ENCODE peak calls at places on chromosomes 2 and 18, in seven cellular contexts. R, U, S, O, D, I and A are unnamed samples.
A peak's percentile ranks its signal among the peaks of the same experiment; 100 is the strongest.

GRCh38 chr2:203706403-203706802 is at the start of gene CD28:
- DNase-seq in O (no peak), R (peak; percentile 22), U (no peak), I (peak; percentile 95), S (no peak), D (peak; percentile 82), A (no peak)

GRCh38 chr2:125643585-125643984 is 1012.4 kb upstream of the GYPC start:
- DNase-seq in O (no peak), D (no peak), S (no peak), I (no peak), U (no peak), R (no peak), A (no peak)

GRCh38 chr2:197327073-197327775 is 16.6 kb upstream of the ANKRD44 start:
- DNase-seq in U (no peak), I (no peak), D (no peak), S (no peak), R (no peak), O (no peak), A (no peak)

GRCh38 chr2:170847716-170848115 is 31.0 kb downstream of the GAD1 start:
- DNase-seq in S (no peak), I (no peak), R (no peak), O (no peak), U (no peak), D (no peak), A (no peak)

GRCh38 chr2:41886145-41886664 is 161.6 kb upstream of the PKDCC start:
- DNase-seq in U (no peak), S (no peak), I (no peak), D (no peak), O (no peak), R (no peak), A (no peak)

GRCh38 chr18:31197676-31198075 is 35.0 kb upstream of the DSC1 start:
- DNase-seq in I (no peak), O (no peak), U (no peak), D (no peak), R (no peak), S (no peak), A (no peak)

GRCh38 chr2:162123806-162124758 is 28.0 kb downstream of the GCG start:
- DNase-seq in U (peak; percentile 59), R (peak; percentile 60), S (no peak), D (no peak), O (no peak), I (no peak), A (peak; percentile 76)

GRCh38 chr2:231123362-231123898 is 1.4 kb downstream of the HTR2B start:
- DNase-seq in D (no peak), U (no peak), O (no peak), R (no peak), S (no peak), I (no peak), A (no peak)

GRCh38 chr2:37415128-37415817 is 70.8 kb downstream of the QPCT start:
- DNase-seq in R (no peak), I (no peak), U (no peak), S (no peak), O (no peak), D (no peak), A (peak; percentile 62)

GRCh38 chr2:220096406-220096805 is 469.0 kb downstream of the SLC4A3 start:
- DNase-seq in I (no peak), U (no peak), R (no peak), S (no peak), O (no peak), D (no peak), A (no peak)

GRCh38 chr2:38517284-38517683 is 85.4 kb downstream of the HNRNPLL start:
- DNase-seq in R (no peak), U (no peak), I (no peak), O (no peak), S (no peak), D (no peak), A (no peak)

GRCh38 chr2:38516122-38516521 is 86.6 kb downstream of the HNRNPLL start:
- DNase-seq in D (no peak), R (no peak), O (no peak), I (no peak), U (no peak), S (no peak), A (no peak)

GRCh38 chr2:38512211-38512610 is 90.5 kb downstream of the HNRNPLL start:
- DNase-seq in R (no peak), S (no peak), D (no peak), I (no peak), U (no peak), O (no peak), A (no peak)

GRCh38 chr2:38514603-38515154 is 88.0 kb downstream of the HNRNPLL start:
- DNase-seq in D (no peak), R (no peak), O (no peak), S (no peak), U (no peak), I (no peak), A (no peak)

GRCh38 chr2:38515155-38516074 is 87.3 kb downstream of the HNRNPLL start:
- DNase-seq in U (no peak), D (no peak), O (no peak), R (peak; percentile 56), I (no peak), S (peak; percentile 84), A (no peak)
- H3K27ac ChIP-seq in U (no peak overlapping the region), D (no peak overlapping the region), O (peak overlapping the region; percentile 75), R (peak overlapping the region; percentile 76), I (no peak overlapping the region), S (peak overlapping the region; percentile 89), A (no peak overlapping the region)

DNA sequence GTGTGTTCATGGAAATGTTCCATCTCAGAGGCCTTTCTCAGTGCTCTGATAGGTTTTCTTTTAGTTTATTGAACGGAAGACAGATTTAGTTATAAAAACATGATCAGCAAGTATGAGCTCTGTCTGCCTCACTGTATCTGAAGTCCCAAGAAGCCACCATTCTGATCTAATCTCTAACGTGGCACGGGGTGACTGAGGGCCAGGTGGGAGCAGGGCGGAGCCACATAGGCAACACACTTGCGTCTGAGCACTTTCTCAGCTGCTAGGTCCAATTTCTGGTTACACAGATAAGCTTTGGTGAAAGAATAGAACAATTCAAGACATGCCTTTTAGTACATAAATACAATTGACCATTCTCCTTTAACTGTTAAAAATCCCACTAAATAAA is 60.4 kb downstream of the SNTG2 start:
- DNase-seq in O (no peak), S (no peak), R (no peak), I (no peak), U (no peak), D (no peak), A (no peak)
- H3K4me3 ChIP-seq in O (no peak overlapping the region), S (no peak overlapping the region), R (no peak overlapping the region), I (no peak overlapping the region), U (no peak overlapping the region), D (no peak overlapping the region), A (no peak overlapping the region)

DNA sequence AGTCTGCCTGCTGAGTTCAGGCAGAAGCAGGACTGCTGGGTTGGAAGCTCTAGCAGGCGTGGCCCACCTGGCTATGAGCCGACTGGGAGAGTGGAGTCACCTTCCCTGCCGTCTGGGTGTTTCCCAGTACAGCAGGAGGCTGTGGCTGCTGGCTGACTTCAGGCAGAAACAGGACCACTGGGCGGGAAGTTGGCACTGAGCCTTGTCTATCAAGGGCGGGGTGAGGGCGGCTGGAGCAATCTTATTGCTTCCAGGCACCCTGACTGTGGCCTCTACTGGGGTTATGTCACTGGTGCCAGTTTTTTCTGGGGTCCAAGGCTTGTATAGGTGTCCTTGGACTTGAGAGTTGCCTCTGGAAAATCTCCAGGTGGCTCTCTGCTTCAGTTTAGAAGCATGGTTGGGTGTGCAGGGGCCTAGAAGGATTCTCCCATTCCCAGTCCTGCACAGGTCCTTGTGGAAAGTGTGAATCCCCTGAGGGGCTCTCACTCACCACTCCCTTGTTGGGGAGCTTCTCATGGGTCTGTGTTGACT is 30.5 kb downstream of the LTBP1 start:
- DNase-seq in S (no peak), D (no peak), R (no peak), U (no peak), I (no peak), O (peak; percentile 88), A (no peak)
- H3K36me3 ChIP-seq in S (no peaks in the 10 kb centered on the region), D (no peaks in the 10 kb centered on the region), R (no peaks in the 10 kb centered on the region), U (no peaks in the 10 kb centered on the region), I (no peaks in the 10 kb centered on the region), O (no peaks in the 10 kb centered on the region), A (no peaks in the 10 kb centered on the region)

GRCh38 chr18:56641714-56642331 is 3.4 kb upstream of the TXNL1 start:
- DNase-seq in D (no peak), U (no peak), O (no peak), S (no peak), I (no peak), R (no peak), A (no peak)
- H3K27ac ChIP-seq in D (no peak overlapping the region), U (no peak overlapping the region), O (no peak overlapping the region), S (no peak overlapping the region), I (no peak overlapping the region), R (no peak overlapping the region), A (no peak overlapping the region)

GRCh38 chr18:54210463-54210862 is 14.0 kb downstream of the MBD2 start:
- DNase-seq in O (no peak), I (no peak), D (no peak), S (no peak), U (no peak), R (no peak), A (no peak)
- H3K4me3 ChIP-seq in O (no peak overlapping the region), I (no peak overlapping the region), D (peak overlapping the region; percentile 10), S (no peak overlapping the region), U (no peak overlapping the region), R (no peak overlapping the region), A (no peak overlapping the region)

DNA sequence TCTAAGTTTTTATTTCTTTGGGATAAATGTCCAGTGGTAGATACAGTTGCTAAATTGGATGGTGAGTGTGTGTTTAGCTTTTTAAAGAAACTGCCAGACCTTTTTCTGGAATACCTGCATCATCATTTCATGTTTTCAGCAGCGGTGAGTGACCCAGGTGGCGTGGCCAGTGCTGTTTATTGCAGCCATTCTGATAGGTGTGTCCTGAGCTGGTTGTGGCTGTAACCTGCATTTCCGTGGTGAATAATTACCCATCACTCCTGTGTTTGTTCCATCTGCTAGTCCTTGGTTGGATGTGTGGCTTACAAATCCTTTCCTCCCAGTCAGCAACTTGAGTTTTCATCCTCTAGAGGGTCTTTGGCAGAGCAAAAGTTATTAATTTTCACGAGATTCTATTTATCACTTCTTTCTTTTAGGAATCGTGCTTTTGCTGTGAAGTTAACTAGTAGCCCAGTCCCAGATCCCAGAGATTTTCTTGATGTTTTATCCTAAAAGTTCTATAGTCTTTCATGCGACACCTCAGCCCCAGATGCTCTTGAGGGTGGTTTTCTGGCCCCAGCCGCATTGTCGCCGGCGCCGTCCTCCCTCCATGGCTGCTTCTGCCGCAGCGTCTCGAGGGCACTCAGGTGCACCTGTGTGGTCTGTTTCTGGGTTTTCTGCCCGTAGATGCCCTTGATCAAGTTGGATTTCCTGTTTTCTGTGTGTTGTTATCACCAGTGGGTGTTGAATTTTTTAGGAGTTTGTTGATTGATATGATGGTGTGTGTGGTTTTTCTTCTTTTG is 44.9 kb downstream of the CTDP1 start:
- DNase-seq in O (no peak), U (no peak), S (no peak), D (no peak), R (no peak), I (peak; percentile 12), A (no peak)
- H3K36me3 ChIP-seq in O (no peaks in the 10 kb centered on the region), U (peaks cover 28% of the 10 kb centered on the region), S (no peaks in the 10 kb centered on the region), D (peaks cover 85% of the 10 kb centered on the region), R (peaks cover 89% of the 10 kb centered on the region), I (peaks cover 16% of the 10 kb centered on the region), A (peaks cover 12% of the 10 kb centered on the region)

DNA sequence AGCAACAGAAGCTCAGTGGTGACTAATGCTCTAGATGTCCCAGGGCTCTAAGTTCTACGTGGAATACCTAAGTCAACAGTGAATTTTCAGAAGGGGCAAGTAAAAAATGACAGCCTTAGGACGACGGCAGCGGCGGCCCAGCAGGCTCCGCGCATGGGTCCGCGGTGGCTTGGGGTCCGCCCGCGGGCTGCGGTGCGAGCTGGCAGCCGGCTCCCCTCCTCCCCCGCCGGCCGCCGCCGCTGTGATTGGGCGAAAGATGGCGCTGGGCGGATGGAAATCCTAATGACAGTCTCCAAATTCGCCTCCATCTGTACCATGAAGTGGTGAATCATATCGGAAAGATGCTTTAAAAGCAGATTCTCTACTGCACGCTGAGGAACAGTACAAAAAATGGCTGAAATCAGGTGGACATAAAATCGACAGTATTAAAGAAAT is 74.7 kb downstream of the HNRNPLL start:
- DNase-seq in U (no peak), S (peak; percentile 53), O (no peak), D (no peak), I (no peak), R (peak; percentile 30), A (peak; percentile 71)
- H3K27ac ChIP-seq in U (no peak overlapping the region), S (peak overlapping the region; percentile 77), O (no peak overlapping the region), D (no peak overlapping the region), I (no peak overlapping the region), R (peak overlapping the region; percentile 70), A (no peak overlapping the region)